ENCODE peak calls at places on chromosomes 3 and 15, in six cellular contexts. C is SK-N-SH, M is GM12865, B is A549, Q is lower leg skin, I is testis. L is an unnamed sample.
A peak's percentile ranks its signal among the peaks of the same experiment; 100 is the strongest.

GRCh38 chr3:12557472-12558105 is 702 bp downstream of the MKRN2 start:
- DNase-seq in C (no peak), M (peak; percentile 19), B (no peak), Q (no peak), I (no peak), L (no peak)

GRCh38 chr3:69948246-69948862 is 51.2 kb upstream of the SAMMSON start:
- DNase-seq in C (peak; percentile 12), M (peak; percentile 21), B (peak; percentile 43), Q (no peak), I (no peak), L (no peak)

GRCh38 chr3:13088020-13089006 is 15.1 kb upstream of the IQSEC1 start:
- DNase-seq in C (no peak), M (peak; percentile 58), B (no peak), Q (no peak), I (no peak), L (no peak)

GRCh38 chr15:90046846-90047481 is 45.8 kb downstream of the ZNF710 start:
- DNase-seq in C (no peak), M (peak; percentile 63), B (no peak), Q (no peak), I (no peak), L (no peak)

GRCh38 chr15:100192092-100192695 is 149.6 kb downstream of the ADAMTS17 start:
- DNase-seq in C (peak; percentile 32), M (no peak), B (no peak), Q (peak; percentile 45), I (no peak), L (no peak)

GRCh38 chr15:77739591-77740378 is 107.1 kb upstream of the LINGO1 start:
- DNase-seq in C (no peak), M (no peak), B (no peak), Q (no peak), I (no peak), L (no peak)

GRCh38 chr3:157113832-157114505 is 46.0 kb downstream of the CCNL1 start:
- DNase-seq in C (no peak), M (no peak), B (no peak), Q (no peak), I (no peak), L (no peak)

GRCh38 chr3:185900228-185900627 is 37.6 kb downstream of the TRA2B start:
- DNase-seq in C (peak; percentile 72), M (no peak), B (peak; percentile 68), Q (no peak), I (no peak), L (no peak)

GRCh38 chr3:73384091-73384906 is 240.4 kb downstream of the PDZRN3 start:
- DNase-seq in C (no peak), M (no peak), B (no peak), Q (peak; percentile 78), I (no peak), L (no peak)
- TF ChIP-seq CTCF in C (no peak), M (no peak), B (no peak), Q (no peak), I (no peak), L (no peak)

GRCh38 chr15:74817370-74817737 is 4.7 kb downstream of the LMAN1L start:
- DNase-seq in C (peak; percentile 69), M (peak; percentile 50), B (no peak), Q (no peak), I (peak; percentile 67), L (no peak)
- TF ChIP-seq CTCF in C (no peak), M (peak; percentile 45), B (no peak), Q (no peak), I (no peak), L (no peak)

DNA sequence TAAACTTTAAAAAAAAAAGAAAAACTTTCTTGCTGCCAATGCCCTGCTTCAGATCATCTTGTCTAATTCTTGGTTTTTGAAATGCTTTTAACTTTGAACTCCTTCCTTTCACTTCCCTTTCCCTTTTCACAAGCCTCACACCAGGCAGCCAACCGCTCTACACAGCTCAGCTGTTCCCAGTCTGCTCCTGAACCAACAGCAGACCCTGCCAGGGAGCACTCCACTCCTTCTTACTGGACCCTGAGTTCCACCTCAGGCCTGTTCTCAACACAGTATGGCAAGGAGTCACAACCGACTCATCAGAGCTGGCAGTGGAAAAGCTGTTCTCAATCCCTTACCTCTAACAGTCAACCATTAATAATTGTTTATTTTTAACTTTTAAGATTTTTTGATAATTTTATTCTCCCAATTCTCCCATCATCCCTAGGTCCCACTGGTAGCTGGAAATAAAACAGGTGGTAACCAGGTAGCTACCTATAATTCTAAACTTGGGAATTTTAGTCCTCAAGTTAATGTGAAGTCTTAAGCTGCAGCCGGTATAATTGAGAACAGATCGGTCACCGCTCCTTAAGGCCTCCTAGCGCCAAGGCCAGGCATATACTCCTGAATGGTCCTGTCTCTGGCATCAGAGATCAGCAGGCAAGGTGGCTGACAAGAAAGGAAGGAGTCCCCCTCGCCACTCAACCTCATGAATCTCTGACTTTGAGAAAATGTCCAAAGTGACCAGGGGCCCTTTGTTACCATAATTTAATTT is 43.9 kb downstream of the BOC start:
- DNase-seq in C (no peak), M (no peak), B (no peak), Q (peak; percentile 53), I (no peak), L (no peak)
- TF ChIP-seq CTCF in C (no peak), M (no peak), B (no peak), Q (no peak), I (no peak), L (no peak)

GRCh38 chr3:32782417-32782816 is 35.4 kb upstream of the TRIM71 start:
- DNase-seq in C (no peak), M (no peak), B (no peak), Q (no peak), I (no peak), L (no peak)

GRCh38 chr3:32778389-32778788 is 39.4 kb upstream of the TRIM71 start:
- DNase-seq in C (no peak), M (no peak), B (no peak), Q (no peak), I (no peak), L (no peak)

GRCh38 chr3:32781211-32781968 is 36.4 kb upstream of the TRIM71 start:
- DNase-seq in C (peak; percentile 95), M (peak; percentile 92), B (peak; percentile 89), Q (peak; percentile 90), I (peak; percentile 83), L (peak; percentile 64)

GRCh38 chr3:32780071-32780734 is 37.6 kb upstream of the TRIM71 start:
- DNase-seq in C (no peak), M (no peak), B (no peak), Q (no peak), I (no peak), L (no peak)

DNA sequence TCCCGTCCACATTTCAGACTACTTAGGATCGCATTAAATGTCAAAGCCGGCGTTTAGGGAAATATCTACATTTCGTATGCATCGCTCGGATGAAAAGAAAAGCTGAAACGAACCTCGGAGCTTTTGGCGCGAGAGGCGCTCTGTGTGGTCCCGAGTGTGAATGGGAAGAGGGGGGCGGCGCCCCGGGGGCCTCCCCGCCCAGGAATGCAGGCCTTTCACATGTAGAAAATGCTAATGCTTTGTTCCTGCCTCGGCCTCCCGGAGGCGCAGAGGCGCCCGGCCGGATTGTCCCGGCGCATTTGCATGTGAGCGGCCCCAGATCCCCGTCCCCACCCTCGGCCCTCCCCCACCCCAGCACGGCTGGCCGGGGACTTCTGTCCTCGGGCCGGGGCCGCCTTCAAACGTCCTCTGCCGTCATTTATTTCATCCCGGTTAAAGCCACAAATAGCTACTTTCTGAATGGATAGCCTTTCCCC is 37.0 kb upstream of the TRIM71 start:
- DNase-seq in C (peak; percentile 72), M (peak; percentile 50), B (peak; percentile 65), Q (peak; percentile 84), I (peak; percentile 48), L (peak; percentile 58)
- TF ChIP-seq CTCF in C (no peak), M (peak; percentile 2), B (no peak), Q (no peak), I (no peak), L (no peak)

DNA sequence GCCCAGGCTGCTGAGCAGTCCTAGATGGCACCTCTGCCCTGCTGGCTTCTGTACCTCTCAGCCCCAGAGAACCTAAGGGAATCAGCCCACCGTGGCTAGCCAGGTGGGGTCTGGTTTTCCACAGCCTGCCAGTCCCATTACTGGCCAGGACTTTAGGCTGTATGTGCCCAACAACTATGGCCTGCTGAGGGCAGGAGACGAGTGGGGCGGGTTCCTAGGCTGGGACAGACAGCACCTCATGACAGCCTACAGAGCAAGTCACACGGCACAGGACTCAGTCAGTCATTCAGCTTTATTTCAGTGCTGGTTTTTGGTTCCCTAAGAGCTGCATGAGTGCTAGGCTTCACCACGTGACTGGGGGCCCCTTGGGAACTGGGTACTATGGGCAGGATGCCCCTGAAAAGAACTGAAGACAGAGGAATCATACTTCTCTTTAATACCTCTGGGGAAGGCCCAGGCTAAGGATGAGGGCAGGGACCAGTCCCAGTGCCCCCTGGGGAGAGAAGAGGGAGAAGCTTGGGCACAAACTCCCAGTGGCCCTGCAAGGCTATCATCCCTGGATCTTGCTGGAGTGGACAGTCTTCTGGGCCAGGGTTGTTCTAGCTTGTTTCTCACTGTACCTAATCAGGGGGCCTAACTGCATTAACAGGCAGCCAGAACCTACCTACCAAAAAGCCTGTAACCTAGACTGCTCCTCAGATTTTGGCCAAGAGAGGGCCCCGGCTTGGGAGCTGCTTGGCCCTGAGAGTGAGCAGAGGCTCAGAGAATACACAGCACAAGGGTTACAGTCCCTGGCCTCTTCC is 14.8 kb downstream of the CLK3 start:
- DNase-seq in C (no peak), M (no peak), B (no peak), Q (no peak), I (no peak), L (no peak)
- TF ChIP-seq CTCF in C (peak; percentile 25), M (no peak), B (no peak), Q (no peak), I (no peak), L (no peak)

DNA sequence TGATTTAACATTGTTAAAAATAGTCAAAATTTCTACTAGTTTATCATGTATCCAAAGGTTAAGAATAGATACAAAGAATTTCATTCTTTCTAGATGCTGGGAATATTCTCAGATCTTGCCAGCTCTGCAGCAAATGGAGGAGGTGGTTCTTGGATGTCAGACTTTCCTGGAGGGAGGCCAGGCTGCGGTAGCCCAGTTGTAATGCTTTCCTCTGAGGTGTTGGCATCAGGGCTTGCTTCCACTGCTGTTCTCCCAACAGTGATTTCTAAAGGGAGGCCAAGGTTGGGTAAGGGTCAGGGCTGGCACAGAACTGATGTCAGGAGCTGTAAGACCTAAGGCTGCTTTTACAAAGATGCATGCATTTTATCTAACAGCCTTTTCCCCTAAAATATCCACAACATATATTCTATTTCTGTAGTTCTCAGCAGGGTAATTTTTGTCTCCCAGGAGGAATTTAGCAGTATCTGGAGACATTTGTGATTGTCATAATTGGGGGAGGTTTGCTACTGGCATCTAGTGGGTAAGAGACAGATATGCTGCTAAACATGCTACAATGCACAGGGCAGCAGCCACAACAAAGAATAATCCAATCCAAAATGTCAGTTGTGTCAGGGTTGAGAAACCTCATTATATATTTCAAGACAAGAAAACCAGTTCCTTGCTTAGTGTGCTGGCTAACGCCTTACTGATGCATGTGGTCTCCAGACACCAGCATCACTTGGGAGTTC is 42.0 kb upstream of the SPTSSB start:
- DNase-seq in C (no peak), M (no peak), B (no peak), Q (peak; percentile 87), I (peak; percentile 64), L (peak; percentile 68)
- TF ChIP-seq CTCF in C (no peak), M (no peak), B (no peak), Q (no peak), I (no peak), L (no peak)

DNA sequence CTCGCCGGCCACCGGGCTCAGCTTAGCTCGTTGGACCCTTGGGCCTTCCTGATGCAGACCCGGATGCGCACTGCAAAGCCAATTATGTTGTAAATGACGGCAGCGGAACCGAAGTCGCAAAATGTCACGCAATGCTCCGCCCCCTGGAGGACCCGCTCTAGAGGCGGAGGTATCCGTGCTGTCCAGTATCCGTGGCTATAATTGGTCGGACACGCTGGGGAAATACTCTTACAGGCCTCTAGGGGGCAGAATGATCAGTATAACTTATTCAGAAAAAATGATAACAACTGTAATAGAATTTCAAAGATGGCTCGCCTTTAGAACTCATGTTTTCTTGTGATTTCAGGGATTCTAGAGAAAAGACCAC is at the start of gene PRR23B:
- DNase-seq in C (peak; percentile 44), M (no peak), B (peak; percentile 12), Q (peak; percentile 64), I (peak; percentile 64), L (no peak)
- TF ChIP-seq CTCF in C (peak; percentile 46), M (peak; percentile 1), B (no peak), Q (no peak), I (no peak), L (no peak)

L was measured in right atrium auricular region.